ENCODE peak calls at places on chromosomes 11 and 22, in eight cellular contexts. L is HAP-1; U is AG09319; F is tibial nerve; T is CD4-positive, alpha-beta memory T cell; P is GOT3; Q is mucosa of gallbladder; R is stimulated activated CD8-positive, alpha-beta memory T cell treated with anti-CD3 and anti-CD28 coated beads, Interleukin-15, amount 100 ng/mL, for 24 hours. S is an unnamed sample.

GRCh38 chr11:19777032-19777341 is 64.3 kb downstream of the NAV2 start:
- DNase-seq in L (peak; percentile 22), P (no peak), Q (no peak), F (no peak), U (no peak), R (no peak), T (no peak), S (no peak)

GRCh38 chr11:92376146-92376599 is 151.6 kb downstream of the FAT3 start:
- DNase-seq in U (no peak), Q (no peak), R (no peak), T (no peak), L (no peak), F (no peak), P (no peak), S (no peak)

GRCh38 chr22:46011627-46012181 is 34.7 kb upstream of the WNT7B start:
- DNase-seq in F (no peak), Q (no peak), T (no peak), P (no peak), U (no peak), R (no peak), L (no peak), S (no peak)

GRCh38 chr11:64261556-64262080 is 10.3 kb downstream of the PLCB3 start:
- DNase-seq in P (no peak), L (no peak), T (no peak), Q (no peak), R (no peak), F (no peak), U (no peak), S (no peak)

GRCh38 chr11:61069427-61069826 is 32.9 kb upstream of the CD5 start:
- DNase-seq in R (no peak), L (no peak), P (no peak), U (no peak), F (no peak), Q (no peak), T (no peak), S (no peak)

GRCh38 chr11:17673951-17674350 is 45.4 kb upstream of the MYOD1 start:
- DNase-seq in T (no peak), L (no peak), Q (no peak), R (no peak), P (no peak), U (no peak), F (no peak), S (no peak)

GRCh38 chr22:19358195-19358594 is 66.7 kb upstream of the CLTCL1 start:
- DNase-seq in P (no peak), F (no peak), U (no peak), T (no peak), L (no peak), R (no peak), Q (no peak), S (no peak)

GRCh38 chr22:44640618-44641155 is 61.3 kb upstream of the PRR5 start:
- DNase-seq in U (no peak), P (no peak), L (no peak), Q (no peak), T (no peak), F (no peak), R (no peak), S (no peak)

GRCh38 chr22:31148953-31149627 is 8.8 kb upstream of the PLA2G3 start:
- DNase-seq in U (peak; percentile 59), F (peak; percentile 53), R (no peak), L (peak; percentile 82), Q (peak; percentile 60), T (peak; percentile 12), P (no peak), S (peak; percentile 46)

GRCh38 chr11:77155082-77155475 is 27.0 kb downstream of the MYO7A start:
- DNase-seq in F (no peak), U (no peak), P (no peak), Q (no peak), R (no peak), T (no peak), L (no peak), S (no peak)

GRCh38 chr11:17767301-17767885 is 32.8 kb downstream of the KCNC1 start:
- DNase-seq in P (no peak), F (no peak), T (no peak), U (no peak), R (no peak), L (no peak), Q (no peak), S (no peak)

GRCh38 chr22:38266120-38266519 is 6.7 kb downstream of the TMEM184B start:
- DNase-seq in P (no peak), L (no peak), T (no peak), F (no peak), R (no peak), Q (no peak), U (no peak), S (no peak)

GRCh38 chr11:114250180-114250579 is 46.0 kb upstream of the NNMT start:
- DNase-seq in Q (no peak), F (no peak), T (no peak), U (no peak), L (no peak), P (no peak), R (no peak), S (no peak)

GRCh38 chr11:40140560-40140959 is 1318.9 kb downstream of the LRRC4C start:
- DNase-seq in U (no peak), P (no peak), R (no peak), Q (no peak), T (no peak), F (no peak), L (no peak), S (no peak)

GRCh38 chr11:27392715-27393114 is 29.7 kb upstream of the CCDC34 start:
- DNase-seq in P (no peak), R (no peak), L (peak; percentile 27), U (no peak), T (no peak), Q (peak; percentile 29), F (no peak), S (no peak)

GRCh38 chr11:127612602-127613001 is 612.0 kb upstream of the KIRREL3 start:
- DNase-seq in U (no peak), R (no peak), L (no peak), Q (no peak), P (no peak), F (no peak), T (no peak), S (no peak)

GRCh38 chr11:122439911-122440782 is 215.4 kb upstream of the UBASH3B start:
- DNase-seq in P (no peak), T (no peak), Q (peak; percentile 38), L (no peak), R (no peak), F (peak; percentile 37), U (peak; percentile 7), S (no peak)

GRCh38 chr11:31711137-31711536 is 100.0 kb downstream of the PAX6 start:
- DNase-seq in Q (no peak), L (no peak), F (no peak), T (no peak), R (no peak), U (no peak), P (no peak), S (no peak)

GRCh38 chr11:18365736-18366135 is 28.6 kb upstream of the LDHA start:
- DNase-seq in T (no peak), U (no peak), F (no peak), P (no peak), L (no peak), Q (no peak), R (no peak), S (no peak)

GRCh38 chr11:2933376-2934056 is 4.3 kb upstream of the PHLDA2 start:
- DNase-seq in P (no peak), F (no peak), U (peak; percentile 72), R (no peak), L (no peak), T (peak; percentile 60), Q (peak; percentile 75), S (peak; percentile 73)

GRCh38 chr22:31104869-31105268 is 2.5 kb downstream of the SELENOM start:
- DNase-seq in P (no peak), F (no peak), U (no peak), Q (no peak), R (no peak), L (no peak), T (peak; percentile 19), S (no peak)

GRCh38 chr11:46309669-46310288 is 32.3 kb downstream of the CREB3L1 start:
- DNase-seq in F (no peak), L (no peak), Q (no peak), U (no peak), T (no peak), R (no peak), P (no peak), S (no peak)

GRCh38 chr11:91947215-91947614 is 277.4 kb upstream of the FAT3 start:
- DNase-seq in Q (no peak), R (no peak), P (no peak), U (no peak), L (no peak), F (peak; percentile 7), T (no peak), S (no peak)

GRCh38 chr11:4658629-4659453 is 15.1 kb downstream of the OR51E1 start:
- DNase-seq in P (no peak), Q (no peak), R (no peak), T (no peak), F (no peak), L (no peak), U (no peak), S (no peak)

GRCh38 chr11:69704508-69705245 is 855 bp upstream of the FGF19 start:
- DNase-seq in F (no peak), P (no peak), T (no peak), R (no peak), L (peak; percentile 86), U (no peak), Q (peak; percentile 49), S (peak; percentile 36)

GRCh38 chr11:123238297-123238696 is 43.2 kb upstream of the CLMP start:
- DNase-seq in U (peak; percentile 68), T (no peak), R (no peak), L (no peak), Q (peak; percentile 12), F (peak; percentile 74), P (peak; percentile 25), S (no peak)

GRCh38 chr22:41526802-41527799 is 17.2 kb downstream of the POLR3H start:
- DNase-seq in F (no peak), Q (no peak), U (no peak), R (peak; percentile 64), L (peak; percentile 65), P (no peak), T (peak; percentile 62), S (peak; percentile 76)

GRCh38 chr22:29145321-29146072 is 60.2 kb upstream of the EMID1 start:
- DNase-seq in T (no peak), Q (no peak), F (no peak), P (no peak), L (no peak), U (no peak), R (no peak), S (no peak)

GRCh38 chr11:7154881-7155344 is 66.1 kb downstream of the RBMXL2 start:
- DNase-seq in R (no peak), F (no peak), T (no peak), Q (peak; percentile 10), P (no peak), L (no peak), U (no peak), S (no peak)